ENCODE peak calls at places on chromosomes 11 and 22, in nine cellular contexts. K, H, Q, I, W, U, N, J and E are unnamed samples.

GRCh38 chr22:35418088-35418487 is 18.1 kb downstream of the MCM5 start:
- DNase-seq in W (no peak), N (no peak), Q (no peak), U (peak), J (no peak), I (no peak), H (no peak), K (no peak), E (peak)

GRCh38 chr11:2813141-2813908 is 72.2 kb downstream of the CDKN1C start:
- DNase-seq in I (no peak), H (no peak), Q (no peak), K (no peak), W (no peak), U (no peak), N (no peak), J (peak), E (no peak)

GRCh38 chr11:122717264-122717867 is 61.8 kb downstream of the UBASH3B start:
- DNase-seq in H (no peak), K (no peak), U (no peak), W (no peak), J (peak), Q (peak), I (no peak), N (peak), E (no peak)

GRCh38 chr11:18010977-18011586 is 1.8 kb downstream of the SERGEF start:
- DNase-seq in J (no peak), Q (no peak), I (no peak), K (no peak), U (no peak), N (no peak), H (no peak), W (no peak), E (no peak)

GRCh38 chr11:57764972-57765371 is 3.4 kb downstream of the CTNND1 start:
- DNase-seq in Q (no peak), J (no peak), W (no peak), N (no peak), U (no peak), H (no peak), K (no peak), I (no peak), E (no peak)

GRCh38 chr11:44263711-44264110 is 46.2 kb downstream of the ALX4 start:
- DNase-seq in H (no peak), N (no peak), Q (no peak), W (no peak), K (no peak), U (no peak), J (no peak), I (no peak), E (no peak)

GRCh38 chr11:40280161-40281054 is 1179.0 kb downstream of the LRRC4C start:
- DNase-seq in N (no peak), Q (no peak), H (peak), W (no peak), J (no peak), K (no peak), I (no peak), U (no peak), E (no peak)

GRCh38 chr11:14041040-14041439 is 78.5 kb downstream of the SPON1 start:
- DNase-seq in U (no peak), H (no peak), Q (no peak), W (peak), I (no peak), K (no peak), N (no peak), J (no peak), E (no peak)

GRCh38 chr11:93005239-93005638 is 35.8 kb downstream of the MTNR1B start:
- DNase-seq in Q (no peak), N (no peak), K (no peak), W (peak), H (no peak), U (peak), I (no peak), J (no peak), E (peak)

GRCh38 chr11:79182794-79183193 is 258.0 kb downstream of the TENM4 start:
- DNase-seq in Q (no peak), H (no peak), I (no peak), J (no peak), N (no peak), K (no peak), U (peak), W (no peak), E (peak)

GRCh38 chr11:107705027-107705426 is 6.8 kb downstream of the SLN start:
- DNase-seq in K (no peak), Q (no peak), W (peak), J (no peak), I (no peak), N (no peak), U (peak), H (no peak), E (peak)

GRCh38 chr11:17171916-17172315 is 35.9 kb downstream of the PIK3C2A start:
- DNase-seq in Q (no peak), J (no peak), W (no peak), H (no peak), K (no peak), N (no peak), U (peak), I (no peak), E (peak)

GRCh38 chr11:9251306-9251705 is 13.8 kb downstream of the DENND5A start:
- DNase-seq in I (no peak), H (no peak), U (no peak), J (no peak), Q (no peak), K (no peak), N (no peak), W (no peak), E (no peak)

GRCh38 chr11:78806214-78807004 is 231.7 kb upstream of the NARS2 start:
- DNase-seq in J (peak), I (no peak), K (no peak), W (no peak), U (no peak), Q (no peak), H (no peak), N (no peak), E (no peak)

GRCh38 chr11:9802291-9802861 is 138.5 kb downstream of the SWAP70 start:
- DNase-seq in U (peak), H (no peak), J (no peak), Q (no peak), N (no peak), K (peak), W (peak), I (no peak), E (peak)

GRCh38 chr11:9752091-9752490 is 88.2 kb downstream of the SWAP70 start:
- DNase-seq in N (no peak), J (no peak), H (no peak), K (no peak), I (no peak), W (no peak), U (peak), Q (no peak), E (no peak)

GRCh38 chr22:41932353-41932752 is 5.7 kb upstream of the TNFRSF13C start:
- DNase-seq in J (no peak), I (no peak), N (no peak), H (no peak), Q (no peak), W (no peak), U (no peak), K (no peak), E (no peak)

GRCh38 chr11:120065176-120065575 is 72.7 kb downstream of the TRIM29 start:
- DNase-seq in N (no peak), I (no peak), H (no peak), J (no peak), Q (no peak), U (no peak), K (no peak), W (no peak), E (no peak)

GRCh38 chr11:2471048-2471803 is 26.4 kb downstream of the KCNQ1 start:
- DNase-seq in H (no peak), U (no peak), K (no peak), W (no peak), Q (no peak), N (no peak), J (no peak), I (no peak), E (peak)

GRCh38 chr11:34604909-34605308 is 16.0 kb upstream of the EHF start:
- DNase-seq in Q (no peak), I (no peak), J (no peak), W (no peak), H (no peak), U (no peak), K (no peak), N (no peak), E (no peak)

GRCh38 chr22:38881464-38881871 is 9.5 kb upstream of the CBX6 start:
- DNase-seq in U (peak), K (peak), H (no peak), W (no peak), N (no peak), J (no peak), Q (no peak), I (no peak), E (peak)

GRCh38 chr22:47055921-47056320 is 293.5 kb downstream of the TBC1D22A start:
- DNase-seq in N (peak), U (no peak), K (no peak), H (no peak), Q (no peak), J (peak), W (no peak), I (no peak), E (no peak)

GRCh38 chr11:99973993-99974392 is 713.1 kb upstream of the ARHGAP42 start:
- DNase-seq in J (no peak), K (no peak), I (no peak), N (no peak), W (peak), Q (no peak), H (no peak), U (no peak), E (no peak)

GRCh38 chr11:111734383-111735261 is 31.6 kb downstream of the PPP2R1B start:
- DNase-seq in Q (no peak), N (no peak), U (peak), J (no peak), K (no peak), I (no peak), W (no peak), H (no peak), E (peak)

GRCh38 chr11:85682330-85683305 is 3.4 kb downstream of the CCDC89 start:
- DNase-seq in W (peak), H (peak), N (peak), J (peak), Q (peak), K (peak), U (peak), I (peak), E (no peak)

GRCh38 chr11:42646959-42647358 is 664.8 kb upstream of the API5 start:
- DNase-seq in U (no peak), J (no peak), K (no peak), Q (no peak), I (no peak), H (no peak), N (no peak), W (no peak), E (no peak)

GRCh38 chr22:46104170-46104880 is 46.0 kb upstream of the PPARA start:
- DNase-seq in K (peak), U (no peak), I (no peak), H (peak), W (no peak), Q (no peak), N (no peak), J (no peak), E (no peak)

GRCh38 chr11:37595845-37596244 is 997.8 kb upstream of the RAG2 start:
- DNase-seq in U (no peak), Q (no peak), N (no peak), K (no peak), J (no peak), I (no peak), H (no peak), W (no peak), E (no peak)

GRCh38 chr11:9639985-9640384 is 23.9 kb upstream of the SWAP70 start:
- DNase-seq in U (no peak), Q (no peak), J (no peak), N (no peak), W (no peak), I (no peak), H (peak), K (no peak), E (no peak)

GRCh38 chr11:86596861-86597632 is 75.4 kb downstream of the ME3 start:
- DNase-seq in H (no peak), J (no peak), U (peak), K (no peak), Q (no peak), I (no peak), W (no peak), N (no peak), E (no peak)

GRCh38 chr11:64459609-64460008 is 100.6 kb downstream of the RPS6KA4 start:
- DNase-seq in J (no peak), N (no peak), Q (no peak), H (no peak), W (no peak), I (no peak), U (no peak), K (no peak), E (no peak)

GRCh38 chr11:2843551-2843950 is 42.0 kb downstream of the CDKN1C start:
- DNase-seq in J (no peak), H (no peak), W (no peak), U (no peak), N (no peak), K (no peak), Q (no peak), I (no peak), E (no peak)

GRCh38 chr22:46425011-46425410 is 89.5 kb downstream of the TRMU start:
- DNase-seq in N (no peak), K (no peak), I (no peak), U (peak), W (peak), J (no peak), Q (no peak), H (no peak), E (peak)